ENCODE peak calls at places on chromosomes 3 and 15, in four cellular contexts. Q is HTR-8/SVneo, U is activated T-cell treated with anti-CD3 and anti-CD28 coated beads for 24 hours, T is hepatic stellate cell. D is an unnamed sample.
A peak's percentile ranks its signal among the peaks of the same experiment; 100 is the strongest.

GRCh38 chr3:60557122-60557521 is 694.1 kb downstream of the FHIT start:
- DNase-seq in T (no peak), U (no peak), Q (no peak), D (no peak)

GRCh38 chr3:112304611-112305010 is 10.6 kb upstream of the SLC9C1 start:
- DNase-seq in Q (no peak), T (no peak), U (no peak), D (no peak)

GRCh38 chr15:59165726-59166125 is 40.9 kb upstream of the LDHAL6B start:
- DNase-seq in T (no peak), U (no peak), Q (no peak), D (no peak)

GRCh38 chr3:133477497-133477896 is 77.6 kb downstream of the BFSP2 start:
- DNase-seq in U (no peak), T (no peak), Q (no peak), D (no peak)

GRCh38 chr3:129539201-129539600 is 3.8 kb upstream of the H1-8 start:
- DNase-seq in U (no peak), Q (no peak), T (no peak), D (no peak)

GRCh38 chr3:139520028-139520737 is 19.4 kb downstream of the RBP1 start:
- DNase-seq in Q (no peak), T (no peak), U (no peak), D (no peak)

GRCh38 chr3:38155825-38156224 is 9.5 kb upstream of the OXSR1 start:
- DNase-seq in Q (no peak), U (no peak), T (no peak), D (no peak)

GRCh38 chr3:8709801-8710524 is 23.6 kb upstream of the CAV3 start:
- DNase-seq in Q (no peak), U (no peak), T (no peak), D (no peak)

GRCh38 chr3:100260081-100260684 is 609 bp upstream of the TBC1D23 start:
- DNase-seq in Q (no peak), T (peak; percentile 50), U (no peak), D (no peak)

GRCh38 chr3:37814547-37814946 is 47.1 kb upstream of the CTDSPL start:
- DNase-seq in T (no peak), U (no peak), Q (peak; percentile 27), D (no peak)

GRCh38 chr3:127479449-127479848 is 111.1 kb downstream of the TPRA1 start:
- DNase-seq in U (no peak), T (no peak), Q (no peak), D (no peak)

GRCh38 chr3:151008699-151009098 is 36.2 kb upstream of the CLRN1 start:
- DNase-seq in Q (peak; percentile 30), U (no peak), T (peak; percentile 35), D (no peak)

GRCh38 chr15:100771745-100772144 is 107.9 kb upstream of the ALDH1A3 start:
- DNase-seq in T (no peak), Q (no peak), U (no peak), D (peak; percentile 52)

GRCh38 chr3:15382405-15382923 is 44.9 kb downstream of the METTL6 start:
- DNase-seq in Q (no peak), U (no peak), T (no peak), D (no peak)

GRCh38 chr3:65018801-65019200 is 331.0 kb upstream of the ADAMTS9 start:
- DNase-seq in Q (no peak), T (no peak), U (no peak), D (no peak)

GRCh38 chr15:39413558-39413957 is 167.3 kb upstream of the THBS1 start:
- DNase-seq in Q (no peak), T (no peak), U (no peak), D (no peak)

GRCh38 chr15:85766007-85766831 is 28.5 kb downstream of the KLHL25 start:
- DNase-seq in U (no peak), Q (no peak), T (no peak), D (peak; percentile 35)

GRCh38 chr3:43389388-43390254 is 103.3 kb downstream of the SNRK start:
- DNase-seq in U (peak; percentile 57), Q (peak; percentile 22), T (no peak), D (peak; percentile 61)

GRCh38 chr3:77254967-77255831 is 215.3 kb downstream of the ROBO2 start:
- DNase-seq in T (peak; percentile 23), U (no peak), Q (peak; percentile 30), D (no peak)

GRCh38 chr3:58058654-58059263 is 50.5 kb downstream of the FLNB start:
- DNase-seq in T (no peak), U (no peak), Q (peak; percentile 31), D (peak; percentile 78)

GRCh38 chr3:79187441-79187840 is 580.4 kb downstream of the ROBO1 start:
- DNase-seq in Q (no peak), T (no peak), U (no peak), D (no peak)

GRCh38 chr3:114504941-114505632 is 211.3 kb downstream of the TIGIT start:
- DNase-seq in T (no peak), U (no peak), Q (no peak), D (no peak)